ENCODE peak calls at places on chromosomes 2 and 18, in ten cellular contexts. R, D, A, B, M, J, U, Y, K and S are unnamed samples.

GRCh38 chr2:179454443-179455218 is 190.0 kb upstream of the SESTD1 start:
- DNase-seq in R (peak), D (no peak), A (no peak), B (no peak), M (no peak), J (no peak), U (no peak), Y (no peak), K (peak), S (no peak)

GRCh38 chr18:79856119-79857080 is 58.7 kb downstream of the KCNG2 start:
- DNase-seq in R (no peak), D (peak), A (no peak), B (peak), M (no peak), J (no peak), U (peak), Y (peak), K (no peak), S (no peak)

GRCh38 chr2:29423267-29423666 is 308.1 kb downstream of the CLIP4 start:
- DNase-seq in R (no peak), D (no peak), A (no peak), B (no peak), M (no peak), J (no peak), U (no peak), Y (no peak), K (no peak), S (no peak)

GRCh38 chr2:137838255-137839092 is 125.8 kb upstream of the HNMT start:
- DNase-seq in R (peak), D (no peak), A (no peak), B (no peak), M (peak), J (peak), U (no peak), Y (no peak), K (peak), S (no peak)

GRCh38 chr2:106758885-106759559 is 126.9 kb downstream of the ST6GAL2 start:
- DNase-seq in R (no peak), D (no peak), A (no peak), B (no peak), M (no peak), J (no peak), U (no peak), Y (no peak), K (no peak), S (no peak)

GRCh38 chr2:151138507-151138906 is 123.2 kb downstream of the RBM43 start:
- DNase-seq in R (no peak), D (no peak), A (no peak), B (no peak), M (no peak), J (no peak), U (no peak), Y (no peak), K (no peak), S (no peak)

GRCh38 chr2:99398303-99398702 is 61.1 kb downstream of the EIF5B start:
- DNase-seq in R (no peak), D (no peak), A (no peak), B (no peak), M (no peak), J (no peak), U (no peak), Y (no peak), K (no peak), S (no peak)

GRCh38 chr2:196125596-196125995 is 45.8 kb downstream of the STK17B start:
- DNase-seq in R (no peak), D (no peak), A (no peak), B (no peak), M (no peak), J (no peak), U (no peak), Y (no peak), K (no peak), S (no peak)

GRCh38 chr2:158725496-158725895 is 69.6 kb upstream of the DAPL1 start:
- DNase-seq in R (no peak), D (no peak), A (no peak), B (no peak), M (no peak), J (no peak), U (no peak), Y (no peak), K (no peak), S (no peak)

GRCh38 chr18:48583568-48583967 is 44.7 kb downstream of the CTIF start:
- DNase-seq in R (no peak), D (no peak), A (no peak), B (no peak), M (no peak), J (no peak), U (no peak), Y (no peak), K (no peak), S (no peak)

GRCh38 chr2:216765810-216766259 is 70.5 kb upstream of the IGFBP5 start:
- DNase-seq in R (no peak), D (peak), A (no peak), B (no peak), M (no peak), J (peak), U (no peak), Y (no peak), K (no peak), S (no peak)

GRCh38 chr2:8004250-8004681 is 677.6 kb upstream of the ID2 start:
- DNase-seq in R (no peak), D (no peak), A (peak), B (no peak), M (no peak), J (peak), U (peak), Y (no peak), K (no peak), S (peak)

GRCh38 chr2:18701546-18701945 is 112.2 kb upstream of the NT5C1B start:
- DNase-seq in R (no peak), D (no peak), A (no peak), B (no peak), M (no peak), J (no peak), U (no peak), Y (no peak), K (no peak), S (no peak)

GRCh38 chr2:240401781-240402551 is 33.5 kb upstream of the GPC1 start:
- DNase-seq in R (no peak), D (peak), A (peak), B (no peak), M (no peak), J (no peak), U (no peak), Y (peak), K (no peak), S (no peak)

GRCh38 chr2:74856004-74856578 is 22.2 kb downstream of the HK2 start:
- DNase-seq in R (no peak), D (no peak), A (no peak), B (peak), M (no peak), J (no peak), U (no peak), Y (no peak), K (no peak), S (no peak)

GRCh38 chr2:218876562-218877219 is 4.0 kb upstream of the WNT10A start:
- DNase-seq in R (peak), D (peak), A (peak), B (peak), M (peak), J (peak), U (no peak), Y (no peak), K (peak), S (no peak)

GRCh38 chr2:241584446-241584845 is 25.9 kb downstream of the BOK start:
- DNase-seq in R (no peak), D (peak), A (no peak), B (no peak), M (peak), J (peak), U (no peak), Y (no peak), K (no peak), S (no peak)

GRCh38 chr2:170086751-170087150 is 91.2 kb upstream of the MYO3B start:
- DNase-seq in R (no peak), D (no peak), A (no peak), B (no peak), M (no peak), J (no peak), U (no peak), Y (no peak), K (peak), S (no peak)

GRCh38 chr2:232351686-232352510 is 26.7 kb upstream of the ALPP start:
- DNase-seq in R (no peak), D (peak), A (peak), B (no peak), M (no peak), J (no peak), U (no peak), Y (peak), K (no peak), S (no peak)

GRCh38 chr2:133346654-133347053 is 221.6 kb downstream of the NCKAP5 start:
- DNase-seq in R (no peak), D (no peak), A (no peak), B (no peak), M (no peak), J (no peak), U (no peak), Y (no peak), K (no peak), S (no peak)

GRCh38 chr2:51251356-51251755 is 219.4 kb upstream of the NRXN1 start:
- DNase-seq in R (no peak), D (no peak), A (no peak), B (no peak), M (no peak), J (no peak), U (no peak), Y (no peak), K (no peak), S (no peak)

GRCh38 chr2:70070557-70071268 is 16.6 kb upstream of the PCBP1 start:
- DNase-seq in R (peak), D (no peak), A (peak), B (peak), M (peak), J (peak), U (peak), Y (peak), K (peak), S (no peak)

GRCh38 chr2:99153921-99154604 is 679 bp downstream of the TSGA10 start:
- DNase-seq in R (peak), D (no peak), A (no peak), B (no peak), M (no peak), J (no peak), U (no peak), Y (no peak), K (no peak), S (no peak)

GRCh38 chr2:179805001-179805400 is 56.4 kb downstream of the ZNF385B start:
- DNase-seq in R (no peak), D (no peak), A (no peak), B (no peak), M (no peak), J (no peak), U (no peak), Y (no peak), K (no peak), S (no peak)

GRCh38 chr2:237614151-237614720 is 13.2 kb upstream of the LRRFIP1 start:
- DNase-seq in R (no peak), D (no peak), A (no peak), B (peak), M (no peak), J (no peak), U (no peak), Y (no peak), K (peak), S (no peak)

GRCh38 chr2:47295133-47295980 is 107.6 kb upstream of the MSH2 start:
- DNase-seq in R (no peak), D (no peak), A (no peak), B (no peak), M (no peak), J (no peak), U (no peak), Y (no peak), K (no peak), S (no peak)

GRCh38 chr2:58207189-58207588 is 33.9 kb downstream of the FANCL start:
- DNase-seq in R (no peak), D (no peak), A (no peak), B (no peak), M (no peak), J (no peak), U (no peak), Y (no peak), K (no peak), S (no peak)

DNA sequence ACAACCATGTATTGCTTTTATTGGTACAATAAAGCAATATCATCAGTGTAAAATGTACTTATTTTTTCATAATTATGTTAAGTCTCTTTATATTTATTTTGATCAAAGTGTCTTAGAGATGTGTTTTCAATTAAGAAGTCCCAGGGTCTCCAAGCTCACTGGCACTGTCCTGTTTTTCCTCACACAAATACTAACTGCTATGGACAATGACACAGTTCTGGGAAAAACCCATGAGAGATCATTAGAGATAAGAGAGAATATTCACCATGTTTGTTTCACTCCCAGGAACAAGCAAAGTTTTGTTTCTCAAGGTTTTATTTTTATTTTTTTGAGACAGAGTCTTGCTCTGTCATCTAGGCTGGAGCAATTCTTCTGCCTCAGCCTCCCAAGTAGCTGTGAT is 38.7 kb downstream of the E2F6 start:
- DNase-seq in R (no peak), D (no peak), A (no peak), B (no peak), M (no peak), J (no peak), U (no peak), Y (no peak), K (no peak), S (no peak)
- TF ChIP-seq POLR2AphosphoS5 in R (no peak), D (no peak), A (no peak), B (no peak), M (no peak), J (no peak), U (no peak), Y (no peak), K (no peak), S (no peak)

GRCh38 chr2:183244300-183244849 is 120.1 kb downstream of the NUP35 start:
- DNase-seq in R (no peak), D (no peak), A (no peak), B (no peak), M (no peak), J (no peak), U (no peak), Y (no peak), K (no peak), S (no peak)
- TF ChIP-seq CTCF in R (no peak), D (no peak), A (no peak), B (no peak), M (no peak), J (no peak), U (no peak), Y (no peak), K (no peak), S (no peak)

DNA sequence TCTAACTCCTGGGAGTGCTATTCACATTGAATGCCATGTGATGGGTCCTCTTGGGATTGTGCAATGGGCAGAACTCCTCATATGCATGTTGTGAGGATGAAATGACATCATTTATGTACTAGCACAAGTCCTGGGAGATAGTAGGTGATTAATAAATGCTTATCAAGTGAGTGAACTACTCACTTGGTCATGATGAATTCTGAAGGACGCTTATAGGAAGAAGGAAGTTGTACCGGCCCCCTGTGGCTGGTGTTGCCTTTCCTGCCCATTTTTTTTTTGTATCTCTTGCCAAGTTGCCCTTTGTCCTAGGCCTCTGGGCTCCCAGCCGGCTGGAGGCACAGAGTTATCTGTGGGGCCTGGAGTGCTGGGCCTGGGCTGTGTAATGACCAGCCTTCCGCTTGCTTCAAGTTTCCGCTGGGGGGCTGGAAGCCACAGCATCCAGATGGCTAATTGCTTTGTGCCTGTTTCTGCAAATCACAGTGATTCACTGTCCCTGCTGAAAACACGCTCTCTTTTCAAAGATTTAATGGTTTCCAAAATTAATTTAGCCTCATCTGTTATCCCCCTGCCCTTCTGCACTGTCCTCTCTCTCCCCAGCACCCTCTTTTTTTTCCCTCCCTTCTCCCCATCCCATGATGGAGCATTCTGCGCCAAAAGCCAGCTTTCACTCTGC is 33.7 kb upstream of the MRPL33 start:
- DNase-seq in R (no peak), D (peak), A (no peak), B (peak), M (no peak), J (no peak), U (no peak), Y (no peak), K (peak), S (no peak)
- TF ChIP-seq POLR2AphosphoS5 in R (no peak), D (peak), A (no peak), B (peak), M (no peak), J (no peak), U (no peak), Y (no peak), K (peak), S (peak)

DNA sequence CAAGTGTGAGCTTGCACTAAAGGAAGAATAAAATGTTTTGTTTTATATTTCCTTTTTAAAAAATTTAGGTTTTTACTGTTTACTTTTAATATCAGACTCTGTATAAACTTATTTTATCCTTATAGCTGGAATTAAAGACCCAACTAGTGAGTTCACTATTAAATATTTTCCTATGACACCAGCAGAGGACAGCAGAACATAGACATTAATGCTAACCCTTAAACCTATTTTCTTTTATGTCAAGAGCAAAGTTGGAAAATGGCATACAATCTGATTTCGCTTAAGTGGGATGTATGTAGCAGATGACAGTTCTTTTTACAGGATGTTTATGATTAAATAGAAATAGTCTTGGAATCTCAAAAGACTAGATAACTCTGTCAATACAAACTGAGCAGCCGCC is 188.2 kb upstream of the XIRP2 start:
- DNase-seq in R (peak), D (no peak), A (no peak), B (no peak), M (no peak), J (no peak), U (no peak), Y (no peak), K (no peak), S (no peak)
- TF ChIP-seq CTCF in R (peak), D (peak), A (peak), B (no peak), M (no peak), J (no peak), U (no peak), Y (no peak), K (no peak), S (no peak)

DNA sequence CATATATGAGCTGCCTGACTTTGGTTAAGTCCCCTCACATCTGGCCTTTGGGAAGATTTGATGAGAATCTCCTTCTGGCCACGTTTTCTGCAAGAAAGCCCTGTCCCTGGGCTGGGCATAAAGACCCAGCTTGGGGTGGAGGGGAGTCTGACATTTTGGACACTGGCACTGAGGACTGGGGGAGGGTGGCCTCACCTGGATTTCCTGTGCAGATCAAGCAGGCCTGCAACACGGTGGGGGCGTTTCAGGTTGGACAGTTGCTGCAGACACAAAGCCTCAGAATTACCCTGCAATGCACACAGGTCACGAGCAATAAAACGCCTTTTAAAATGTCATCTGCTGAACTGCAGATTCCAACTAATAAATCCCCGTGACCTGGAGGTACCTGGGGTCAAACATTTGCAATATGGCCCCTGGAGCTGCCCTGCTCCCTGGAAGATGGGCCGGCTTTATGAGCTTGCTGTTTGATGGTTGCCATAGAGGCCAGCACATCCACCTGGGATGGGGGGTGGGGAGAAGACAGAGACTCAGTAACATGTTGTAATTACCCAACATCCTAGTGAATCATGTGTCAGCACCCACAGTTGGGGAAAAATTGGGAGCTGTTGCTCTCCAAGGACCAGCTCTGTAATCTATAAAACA is 340.5 kb downstream of the CYRIA start:
- DNase-seq in R (no peak), D (no peak), A (no peak), B (no peak), M (no peak), J (no peak), U (no peak), Y (no peak), K (no peak), S (no peak)
- TF ChIP-seq POLR2AphosphoS5 in R (no peak), D (no peak), A (no peak), B (no peak), M (no peak), J (no peak), U (no peak), Y (no peak), K (no peak), S (no peak)

GRCh38 chr2:85830645-85831044 is 58.1 kb downstream of the ST3GAL5 start:
- DNase-seq in R (no peak), D (no peak), A (no peak), B (no peak), M (no peak), J (no peak), U (peak), Y (no peak), K (no peak), S (no peak)
- TF ChIP-seq CTCF in R (peak), D (no peak), A (no peak), B (peak), M (peak), J (no peak), U (no peak), Y (no peak), K (no peak), S (no peak)

GRCh38 chr2:17547237-17547636 is 6.7 kb downstream of the VSNL1 start:
- DNase-seq in R (no peak), D (no peak), A (no peak), B (no peak), M (no peak), J (no peak), U (no peak), Y (no peak), K (no peak), S (no peak)
- TF ChIP-seq POLR2AphosphoS5 in R (no peak), D (no peak), A (no peak), B (no peak), M (no peak), J (no peak), U (no peak), Y (no peak), K (no peak), S (no peak)

DNA sequence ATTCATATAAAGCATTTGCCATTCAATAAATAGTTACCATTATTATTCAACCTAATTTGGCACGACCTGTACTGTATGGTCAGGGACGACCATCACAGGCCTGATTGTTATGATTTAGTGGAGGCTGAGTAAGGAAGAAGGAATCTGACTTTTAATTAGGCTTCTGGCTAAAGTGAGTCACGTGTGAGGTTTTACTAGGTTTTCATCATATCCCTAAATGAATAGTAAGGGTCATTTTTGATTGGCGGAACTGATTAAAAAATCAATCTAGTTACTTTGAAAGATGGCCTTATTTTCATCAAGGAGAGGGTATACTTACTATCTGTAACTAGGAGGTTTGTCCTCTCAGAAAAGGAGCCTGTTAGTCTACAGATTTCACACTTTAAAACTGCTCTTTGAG is 143.4 kb downstream of the ADCYAP1 start:
- DNase-seq in R (no peak), D (no peak), A (no peak), B (no peak), M (no peak), J (no peak), U (no peak), Y (no peak), K (peak), S (no peak)
- TF ChIP-seq CTCF in R (no peak), D (no peak), A (no peak), B (no peak), M (no peak), J (no peak), U (no peak), Y (no peak), K (no peak), S (no peak)